ENCODE peak calls at places on chromosomes 16 and 17, in four cellular contexts. R is H7, O is EL, N is aorta. Z is an unnamed sample.

GRCh38 chr16:27795992-27796614 is 246.2 kb downstream of the KATNIP start:
- DNase-seq in R (peak), O (peak), N (no peak), Z (no peak)

GRCh38 chr17:45262516-45263476 is 902 bp upstream of the SPATA32 start:
- DNase-seq in R (peak), O (no peak), N (no peak), Z (no peak)

GRCh38 chr17:9213311-9213655 is 192.0 kb downstream of the NTN1 start:
- DNase-seq in R (no peak), O (no peak), N (no peak), Z (no peak)

GRCh38 chr17:72387487-72387886 is 266.7 kb downstream of the SOX9 start:
- DNase-seq in R (no peak), O (peak), N (no peak), Z (no peak)

GRCh38 chr17:78019367-78019975 is 61.0 kb downstream of the TNRC6C start:
- DNase-seq in R (no peak), O (peak), N (no peak), Z (no peak)

GRCh38 chr16:86089986-86090385 is 191.0 kb downstream of the IRF8 start:
- DNase-seq in R (no peak), O (no peak), N (no peak), Z (no peak)

GRCh38 chr16:84278968-84279367 is 15.7 kb upstream of the WFDC1 start:
- DNase-seq in R (peak), O (no peak), N (no peak), Z (no peak)

GRCh38 chr17:76734080-76734840 is 2.9 kb downstream of the SRSF2 start:
- DNase-seq in R (no peak), O (peak), N (no peak), Z (no peak)

GRCh38 chr16:84357191-84357651 is 11.1 kb upstream of the ATP2C2 start:
- DNase-seq in R (no peak), O (peak), N (no peak), Z (no peak)

GRCh38 chr16:13997933-13998332 is 73.2 kb upstream of the MRTFB start:
- DNase-seq in R (no peak), O (no peak), N (no peak), Z (no peak)

GRCh38 chr17:73228748-73229236 is 32.9 kb downstream of the CPSF4L start:
- DNase-seq in R (peak), O (peak), N (peak), Z (no peak)

GRCh38 chr16:19666451-19666850 is 51.6 kb downstream of the KNOP1 start:
- DNase-seq in R (no peak), O (no peak), N (no peak), Z (no peak)

GRCh38 chr17:49980703-49981197 is 11.8 kb downstream of the DLX4 start:
- DNase-seq in R (peak), O (no peak), N (no peak), Z (peak)

GRCh38 chr17:78831688-78832540 is 8.7 kb downstream of the USP36 start:
- DNase-seq in R (no peak), O (no peak), N (peak), Z (no peak)

GRCh38 chr17:4877089-4877488 is 22.2 kb upstream of the C17orf107 start:
- DNase-seq in R (no peak), O (no peak), N (no peak), Z (no peak)

GRCh38 chr17:49022391-49022941 is 25.3 kb downstream of the IGF2BP1 start:
- DNase-seq in R (peak), O (peak), N (no peak), Z (peak)

GRCh38 chr16:48511071-48511540 is 98.9 kb downstream of the N4BP1 start:
- DNase-seq in R (no peak), O (peak), N (no peak), Z (no peak)

GRCh38 chr17:7940743-7941142 is 8.7 kb downstream of the CNTROB start:
- DNase-seq in R (no peak), O (no peak), N (no peak), Z (no peak)

GRCh38 chr17:5780476-5780875 is 196.2 kb upstream of the NLRP1 start:
- DNase-seq in R (no peak), O (peak), N (no peak), Z (no peak)

GRCh38 chr16:23757116-23757515 is 2.3 kb downstream of the CHP2 start:
- DNase-seq in R (no peak), O (no peak), N (no peak), Z (no peak)

GRCh38 chr16:67034478-67034877 is 5.5 kb downstream of the CBFB start:
- DNase-seq in R (no peak), O (peak), N (no peak), Z (no peak)

GRCh38 chr16:10782628-10783027 is 36.0 kb downstream of the TVP23A start:
- DNase-seq in R (no peak), O (no peak), N (no peak), Z (no peak)

GRCh38 chr17:74759243-74759801 is 10.9 kb downstream of the NHERF1 start:
- DNase-seq in R (peak), O (no peak), N (peak), Z (no peak)

GRCh38 chr16:73732143-73732542 is 564.5 kb upstream of the PSMD7 start:
- DNase-seq in R (no peak), O (no peak), N (no peak), Z (no peak)